ENCODE peak calls at places on chromosomes 11 and 22, in six cellular contexts. A, Z, P, M, T and Y are unnamed samples.

GRCh38 chr22:43451651-43452050 is 39.8 kb downstream of the MPPED1 start:
- DNase-seq in P (no peak), Z (no peak), A (no peak), M (no peak), T (no peak), Y (no peak)

GRCh38 chr11:35116245-35116644 is 22.7 kb upstream of the CD44 start:
- DNase-seq in T (no peak), Z (no peak), M (no peak), A (peak), P (no peak), Y (no peak)

GRCh38 chr11:100240051-100240450 is 447.0 kb upstream of the ARHGAP42 start:
- DNase-seq in M (no peak), T (no peak), Z (no peak), P (no peak), A (peak), Y (no peak)

GRCh38 chr11:100602716-100603115 is 84.4 kb upstream of the ARHGAP42 start:
- DNase-seq in M (no peak), P (no peak), Z (no peak), A (no peak), T (no peak), Y (no peak)

GRCh38 chr11:94731921-94732601 is 36.1 kb upstream of the AMOTL1 start:
- DNase-seq in M (no peak), P (no peak), Z (no peak), T (no peak), A (peak), Y (no peak)

GRCh38 chr11:73184953-73185671 is 33.0 kb upstream of the P2RY2 start:
- DNase-seq in A (peak), P (peak), Z (no peak), M (no peak), T (peak), Y (peak)

GRCh38 chr11:73268671-73269271 is 3.4 kb upstream of the P2RY6 start:
- DNase-seq in P (no peak), A (no peak), Z (peak), M (no peak), T (no peak), Y (no peak)

GRCh38 chr11:86117706-86118050 is 48.8 kb upstream of the PICALM start:
- DNase-seq in T (no peak), P (no peak), M (no peak), A (peak), Z (no peak), Y (no peak)

GRCh38 chr11:19018901-19019300 is 41.6 kb downstream of the MRGPRX2 start:
- DNase-seq in A (peak), M (no peak), T (no peak), Z (no peak), P (no peak), Y (no peak)

GRCh38 chr11:16347928-16348685 is 8.2 kb downstream of the SOX6 start:
- DNase-seq in P (no peak), M (no peak), T (no peak), Z (no peak), A (peak), Y (no peak)